ENCODE peak calls at places on chromosomes 4 and X, in five cellular contexts. N, H, S, B and E are unnamed samples.

GRCh38 chrX:48558270-48558669 is 16.0 kb upstream of the RBM3 start:
- DNase-seq in H (peak), S (no peak), B (peak), N (no peak), E (no peak)

GRCh38 chr4:162804323-162804924 is 362.3 kb downstream of the NAF1 start:
- DNase-seq in S (no peak), B (no peak), N (no peak), H (no peak), E (no peak)

GRCh38 chr4:14607578-14607977 is 394.7 kb upstream of the CPEB2 start:
- DNase-seq in N (no peak), H (no peak), B (no peak), S (no peak), E (no peak)

GRCh38 chr4:61462451-61463326 is 262.6 kb downstream of the ADGRL3 start:
- DNase-seq in B (peak), S (no peak), N (no peak), H (peak), E (no peak)

GRCh38 chr4:141425124-141425523 is 204.4 kb downstream of the ZNF330 start:
- DNase-seq in B (no peak), N (no peak), H (peak), S (no peak), E (no peak)

GRCh38 chrX:139920306-139920705 is 12.5 kb downstream of the ATP11C start:
- DNase-seq in S (no peak), N (no peak), B (no peak), H (no peak), E (no peak)

GRCh38 chr4:87839309-87839946 is 6.7 kb downstream of the MEPE start:
- DNase-seq in N (peak), H (peak), S (no peak), B (no peak), E (peak)

GRCh38 chr4:829761-830655 is 4.1 kb upstream of the CPLX1 start:
- DNase-seq in S (no peak), H (no peak), B (no peak), N (no peak), E (no peak)

GRCh38 chr4:161929966-161930365 is 233.8 kb downstream of the FSTL5 start:
- DNase-seq in N (no peak), S (no peak), H (peak), B (no peak), E (no peak)

GRCh38 chr4:127001898-127002297 is 630.9 kb upstream of the INTU start:
- DNase-seq in S (no peak), B (no peak), H (no peak), N (no peak), E (no peak)

GRCh38 chr4:127000846-127001245 is 631.9 kb upstream of the INTU start:
- DNase-seq in B (no peak), N (no peak), S (no peak), H (no peak), E (no peak)

GRCh38 chr4:126995235-126995634 is 637.5 kb upstream of the INTU start:
- DNase-seq in H (no peak), B (no peak), N (no peak), S (no peak), E (no peak)

DNA sequence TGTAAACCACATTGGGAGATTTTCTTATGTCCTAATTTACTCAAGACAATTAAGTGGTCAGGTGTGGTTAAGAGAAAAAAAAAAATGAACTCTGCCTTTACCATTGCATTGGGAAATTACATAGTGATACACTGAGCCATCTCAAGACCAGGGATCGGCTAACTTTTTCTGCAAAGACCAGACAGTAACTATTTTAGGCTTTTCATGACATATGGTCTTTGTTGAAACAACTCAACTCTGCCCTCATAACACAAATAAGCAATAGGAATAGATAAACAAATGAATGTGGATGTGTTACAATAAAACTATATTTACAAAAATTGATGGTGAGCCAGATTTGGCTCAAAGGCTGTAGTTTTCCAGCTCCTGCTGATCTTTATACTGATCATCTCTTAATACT is 632.7 kb upstream of the INTU start:
- DNase-seq in B (no peak), S (no peak), H (peak), N (no peak), E (no peak)
- H3K27ac ChIP-seq in B (no peak), S (no peak), H (no peak), N (no peak), E (no peak)

GRCh38 chrX:103918050-103918449 is 44.4 kb upstream of the TMSB15B start:
- DNase-seq in S (peak), B (no peak), H (peak), N (peak), E (peak)
- H3K27ac ChIP-seq in S (peak), B (no peak), H (no peak), N (no peak), E (peak)

DNA sequence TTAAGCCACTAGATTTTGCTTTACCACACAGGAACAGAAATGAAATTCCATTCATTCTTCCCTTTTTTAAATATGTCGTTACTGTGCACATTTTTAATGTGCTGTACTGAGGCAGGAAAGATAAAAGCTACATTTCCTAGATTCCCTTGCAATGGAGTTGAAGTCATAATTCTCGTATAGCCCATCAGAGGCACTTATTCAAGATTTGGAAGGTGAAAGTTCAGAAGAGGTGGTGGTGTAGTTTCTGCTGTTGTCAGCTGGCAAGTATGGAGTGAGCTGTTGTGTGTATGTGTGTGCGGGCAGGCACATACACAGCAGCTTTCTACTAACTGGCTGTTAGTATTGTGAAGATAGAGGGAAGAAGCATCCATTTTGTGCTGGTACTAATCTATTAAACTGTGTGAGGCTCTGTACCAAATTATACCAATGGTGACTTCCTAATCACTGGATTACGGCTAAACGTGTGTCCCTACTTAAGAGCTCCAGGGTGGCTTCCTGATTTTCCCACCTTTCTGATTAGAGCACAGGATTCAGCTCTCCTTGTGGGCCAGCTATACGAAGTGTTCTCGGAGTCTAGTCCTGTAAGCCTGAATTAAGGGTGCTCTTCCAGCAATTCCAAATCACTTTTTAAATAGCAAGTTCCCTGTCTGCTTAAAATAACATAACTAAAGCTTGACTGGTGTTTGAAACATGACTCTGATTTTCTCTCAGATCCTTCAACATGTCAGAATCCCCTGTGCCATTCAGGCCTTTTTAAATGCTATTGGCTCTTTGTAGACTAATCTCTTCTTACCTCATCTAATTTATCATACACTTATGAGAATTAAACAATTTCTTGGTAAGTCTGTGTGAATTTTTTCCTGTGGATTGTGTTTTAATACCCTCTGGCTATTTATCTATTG is 43.8 kb downstream of the PDS5A start:
- DNase-seq in H (peak), N (no peak), B (no peak), S (no peak), E (no peak)
- H3K27ac ChIP-seq in H (peak), N (no peak), B (no peak), S (no peak), E (no peak)

GRCh38 chr4:128342762-128343161 is 55.1 kb upstream of the PGRMC2 start:
- DNase-seq in S (no peak), B (no peak), N (no peak), H (no peak), E (no peak)

GRCh38 chr4:128347930-128348660 is 60.5 kb upstream of the PGRMC2 start:
- DNase-seq in H (peak), N (no peak), S (no peak), B (no peak), E (no peak)

GRCh38 chr4:128346054-128346716 is 58.6 kb upstream of the PGRMC2 start:
- DNase-seq in H (no peak), S (no peak), N (no peak), B (no peak), E (no peak)

GRCh38 chr4:128347175-128347868 is 59.7 kb upstream of the PGRMC2 start:
- DNase-seq in S (no peak), B (no peak), H (peak), N (no peak), E (no peak)

DNA sequence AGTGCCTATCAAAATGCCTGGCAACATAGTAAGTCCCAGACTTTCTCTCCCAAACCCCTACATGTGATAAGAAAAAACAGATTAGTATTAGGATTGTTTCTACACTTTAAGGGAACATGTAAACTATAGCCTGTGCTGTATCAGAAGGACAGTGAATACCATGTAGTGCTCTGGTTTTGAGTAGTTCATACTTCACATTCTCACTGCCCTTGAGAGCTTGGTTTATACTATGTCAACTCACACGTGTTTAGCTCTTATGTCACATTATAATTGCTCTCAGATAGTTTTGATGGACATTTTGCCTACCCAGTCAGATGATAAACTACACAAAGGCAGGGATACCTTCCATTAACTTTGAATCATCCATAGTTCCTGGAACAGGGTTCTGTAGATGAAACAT is 58.0 kb upstream of the PGRMC2 start:
- DNase-seq in S (no peak), B (no peak), N (no peak), H (no peak), E (no peak)
- H3K27ac ChIP-seq in S (no peak), B (no peak), N (no peak), H (no peak), E (no peak)

GRCh38 chr4:148030486-148030885 is 298.6 kb downstream of the ARHGAP10 start:
- DNase-seq in H (peak), B (no peak), N (no peak), S (no peak), E (no peak)
- H3K27ac ChIP-seq in H (peak), B (peak), N (no peak), S (no peak), E (no peak)

DNA sequence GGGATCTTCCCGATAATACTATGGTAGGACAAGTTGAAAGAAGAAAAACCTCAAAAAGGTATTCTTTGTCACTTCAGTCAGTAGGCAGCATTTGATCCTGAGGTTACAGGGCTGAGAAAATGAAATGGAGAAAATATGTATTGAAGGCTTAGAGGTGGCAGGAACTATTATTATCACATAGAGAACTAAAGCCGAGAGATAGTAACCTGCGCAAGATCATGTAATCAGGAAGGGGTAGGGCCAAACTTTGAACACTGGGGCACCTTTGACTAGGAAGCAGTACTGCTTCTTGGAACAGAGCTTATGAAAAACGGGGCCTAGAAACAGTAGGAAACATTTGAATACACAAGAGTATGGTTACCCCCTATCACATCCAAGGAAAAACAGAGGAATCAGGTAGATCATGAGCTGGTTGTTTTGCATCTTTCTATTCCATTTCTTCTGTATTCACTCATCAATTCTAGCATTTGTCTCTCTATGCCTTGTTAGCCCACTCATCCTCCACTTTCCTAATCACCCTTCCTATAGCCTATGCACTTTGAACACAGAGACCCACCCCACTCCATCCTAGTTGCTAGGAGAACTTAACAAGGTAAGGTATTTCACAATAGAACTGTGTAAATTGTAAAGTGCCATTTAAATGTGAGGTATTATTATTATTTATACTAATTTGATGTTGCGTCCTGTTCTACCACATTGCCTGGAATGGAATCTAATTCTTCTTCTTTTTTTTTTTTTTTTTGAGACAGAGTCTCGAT is 34.6 kb upstream of the SLC9A7 start:
- DNase-seq in N (no peak), H (no peak), S (no peak), B (no peak), E (no peak)
- H3K27ac ChIP-seq in N (no peak), H (no peak), S (no peak), B (peak), E (no peak)

GRCh38 chr4:6937201-6937600 is 27.6 kb downstream of the TBC1D14 start:
- DNase-seq in N (no peak), S (no peak), H (no peak), B (no peak), E (no peak)
- H3K27ac ChIP-seq in N (no peak), S (no peak), H (no peak), B (no peak), E (no peak)

GRCh38 chr4:76012388-76012801 is 5.1 kb upstream of the CXCL9 start:
- DNase-seq in B (no peak), H (peak), S (no peak), N (no peak), E (no peak)

GRCh38 chr4:76007089-76007559 is at the start of gene CXCL9:
- DNase-seq in H (no peak), N (no peak), B (peak), S (no peak), E (no peak)

GRCh38 chr4:76013540-76013939 is 6.2 kb upstream of the CXCL9 start:
- DNase-seq in N (no peak), H (no peak), S (no peak), B (no peak), E (no peak)

GRCh38 chr4:76011700-76012387 is 4.5 kb upstream of the CXCL9 start:
- DNase-seq in N (no peak), S (no peak), B (peak), H (peak), E (no peak)

DNA sequence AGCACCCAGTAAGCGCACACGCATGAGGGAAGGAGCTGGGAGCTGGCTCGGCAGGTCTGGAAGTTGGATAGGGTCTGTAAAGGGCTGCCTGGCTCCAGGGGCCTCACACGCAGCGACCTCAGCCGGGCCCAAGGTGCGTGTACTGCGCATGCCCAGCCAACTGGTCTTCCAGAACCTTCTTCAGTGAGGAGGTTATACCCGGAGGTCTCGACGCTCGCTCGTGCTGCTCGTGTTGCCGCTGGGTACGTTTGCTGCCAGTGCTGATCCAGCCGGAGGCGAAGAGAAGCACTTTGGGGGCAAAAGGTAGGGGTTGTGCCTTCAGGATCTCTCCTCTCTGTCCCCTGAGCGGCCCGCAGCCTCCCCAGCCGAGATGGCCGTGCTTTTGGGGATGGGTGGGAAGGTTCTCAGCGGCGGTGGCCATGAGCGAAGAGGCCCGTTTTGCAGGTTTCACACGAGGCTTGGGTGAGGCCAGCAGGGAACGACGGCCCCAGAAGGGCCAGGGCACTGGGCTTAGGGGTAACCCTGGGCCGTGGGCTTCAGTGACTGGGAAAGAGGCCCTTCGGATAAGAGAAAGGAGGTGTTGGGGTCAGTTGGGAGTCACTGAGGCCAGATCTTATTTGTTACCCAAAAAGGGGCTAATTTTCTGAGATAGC is 3.8 kb upstream of the CXCL9 start:
- DNase-seq in H (no peak), S (no peak), B (no peak), N (no peak), E (no peak)
- H3K27ac ChIP-seq in H (peak), S (no peak), B (peak), N (no peak), E (no peak)

DNA sequence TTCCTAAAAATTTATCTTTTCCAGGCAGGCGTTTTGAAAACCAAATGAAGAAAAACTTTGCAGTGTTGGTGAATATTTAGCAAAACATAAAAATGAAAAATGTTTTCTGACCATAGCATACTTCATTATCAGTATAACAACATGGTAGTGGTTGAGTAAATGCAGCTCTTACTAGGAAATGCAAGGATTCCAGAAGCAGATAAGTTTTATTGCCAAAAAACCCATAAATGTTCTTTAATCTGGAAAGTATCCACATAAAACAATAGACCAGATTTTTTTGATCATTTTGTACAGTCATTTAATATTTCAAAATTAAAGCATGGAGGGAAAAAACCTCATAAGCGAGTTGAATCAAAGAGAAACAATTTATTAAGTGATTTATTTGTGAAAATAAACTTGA is 136.9 kb upstream of the GUCY1A1 start:
- DNase-seq in H (no peak), N (no peak), B (no peak), S (no peak), E (no peak)
- H3K27ac ChIP-seq in H (no peak), N (peak), B (peak), S (no peak), E (no peak)